ENCODE peak calls at places on chromosomes 1 and 21, in five cellular contexts. J is suprapubic skin, F is T-helper 17 cell, M is H54, G is fibroblast of pulmonary artery. E is an unnamed sample.

GRCh38 chr1:2213576-2214505 is 14.3 kb upstream of the SKI start:
- DNase-seq in G (peak), M (no peak), F (no peak), J (peak), E (no peak)

GRCh38 chr1:170620164-170620563 is 43.8 kb upstream of the PRRX1 start:
- DNase-seq in M (no peak), G (peak), J (no peak), F (no peak), E (no peak)

GRCh38 chr21:41715649-41716321 is 51.1 kb downstream of the RIPK4 start:
- DNase-seq in J (no peak), G (no peak), M (no peak), F (no peak), E (no peak)

GRCh38 chr1:228837817-228838716 is 102.8 kb downstream of the RHOU start:
- DNase-seq in M (peak), J (no peak), G (peak), F (no peak), E (no peak)

GRCh38 chr1:230087722-230088115 is 20.7 kb downstream of the GALNT2 start:
- DNase-seq in F (no peak), J (no peak), G (no peak), M (no peak), E (no peak)

GRCh38 chr1:12447849-12448312 is 170.1 kb downstream of the DHRS3 start:
- DNase-seq in M (no peak), G (no peak), F (no peak), J (no peak), E (no peak)

GRCh38 chr1:61238371-61238689 is 156.0 kb downstream of the NFIA start:
- DNase-seq in F (no peak), G (no peak), J (no peak), M (no peak), E (no peak)

GRCh38 chr1:104868794-104869193 is 1119.1 kb downstream of the AMY1C start:
- DNase-seq in G (no peak), J (no peak), F (no peak), M (no peak), E (no peak)

GRCh38 chr1:41371630-41372599 is 10.7 kb downstream of the FOXO6 start:
- DNase-seq in G (no peak), J (no peak), F (no peak), M (no peak), E (no peak)

GRCh38 chr1:32406629-32407111 is 12.4 kb upstream of the BSDC1 start:
- DNase-seq in F (no peak), J (peak), G (no peak), M (peak), E (no peak)

GRCh38 chr21:16569679-16570078 is 839.9 kb downstream of the USP25 start:
- DNase-seq in G (no peak), F (no peak), M (no peak), J (no peak), E (no peak)

GRCh38 chr1:43994794-43995790 is 3.7 kb downstream of the CCDC24 start:
- DNase-seq in M (peak), F (no peak), J (no peak), G (peak), E (no peak)

GRCh38 chr1:44636711-44637589 is 37.3 kb downstream of the TMEM53 start:
- DNase-seq in J (no peak), F (no peak), M (peak), G (no peak), E (no peak)

GRCh38 chr21:44515359-44516165 is 24.4 kb downstream of the KRTAP10-1 start:
- DNase-seq in J (no peak), G (no peak), M (no peak), F (no peak), E (no peak)

GRCh38 chr21:31158789-31159581 is 120.7 kb upstream of the KRTAP19-8 start:
- DNase-seq in M (no peak), F (no peak), J (no peak), G (peak), E (no peak)

GRCh38 chr1:26848499-26848898 is 14.4 kb upstream of the SFN start:
- DNase-seq in G (no peak), F (no peak), J (no peak), M (no peak), E (no peak)

GRCh38 chr1:15702722-15703550 is 18.8 kb downstream of the PLEKHM2 start:
- DNase-seq in M (peak), G (peak), F (no peak), J (no peak), E (no peak)

GRCh38 chr1:203126151-203126865 is 1.2 kb upstream of the ADORA1 start:
- DNase-seq in F (no peak), G (peak), M (no peak), J (peak), E (no peak)

GRCh38 chr21:34020005-34020847 is 53.2 kb upstream of the MRPS6 start:
- DNase-seq in J (no peak), M (no peak), F (no peak), G (no peak), E (peak)

GRCh38 chr1:231139125-231139649 is 22.7 kb upstream of the TRIM67 start:
- DNase-seq in F (no peak), J (no peak), G (peak), M (no peak), E (no peak)

GRCh38 chr1:35637401-35637809 is 3.9 kb downstream of the PSMB2 start:
- DNase-seq in G (peak), J (no peak), M (no peak), F (no peak), E (no peak)

GRCh38 chr1:11354893-11355593 is 82.0 kb downstream of the UBIAD1 start:
- DNase-seq in G (no peak), F (no peak), M (no peak), J (no peak), E (no peak)

GRCh38 chr1:81337226-81337625 is 463.5 kb upstream of the ADGRL2 start:
- DNase-seq in M (no peak), J (no peak), G (no peak), F (no peak), E (no peak)

GRCh38 chr1:201880928-201881571 is 7.6 kb upstream of the SHISA4 start:
- DNase-seq in G (no peak), F (no peak), M (no peak), J (no peak), E (no peak)

GRCh38 chr1:244768804-244769203 is 66.7 kb upstream of the COX20 start:
- DNase-seq in J (no peak), M (no peak), F (no peak), G (no peak), E (no peak)

GRCh38 chr1:247415423-247416361 is at the start of gene NLRP3:
- DNase-seq in J (no peak), G (no peak), F (peak), M (peak), E (peak)

GRCh38 chr1:228238007-228238406 is 30.2 kb downstream of the OBSCN start:
- DNase-seq in F (no peak), M (no peak), G (no peak), J (no peak), E (no peak)

GRCh38 chr1:237748192-237748591 is 142.5 kb downstream of the ZP4 start:
- DNase-seq in J (no peak), M (no peak), G (no peak), F (no peak), E (no peak)

GRCh38 chr21:42262826-42263225 is 43.9 kb downstream of the ABCG1 start:
- DNase-seq in G (peak), J (no peak), M (peak), F (no peak), E (no peak)

GRCh38 chr21:25025596-25025995 is 581.7 kb downstream of the MRPL39 start:
- DNase-seq in G (no peak), F (no peak), M (no peak), J (no peak), E (no peak)

GRCh38 chr1:184764483-184764882 is 9.8 kb upstream of the EDEM3 start:
- DNase-seq in M (no peak), J (no peak), G (no peak), F (no peak), E (no peak)

GRCh38 chr1:26305667-26306289 is 658 bp downstream of the UBXN11 start:
- DNase-seq in G (no peak), M (no peak), J (no peak), F (no peak), E (no peak)

GRCh38 chr1:235614442-235614954 is 35.1 kb downstream of the GNG4 start:
- DNase-seq in G (no peak), J (no peak), M (no peak), F (no peak), E (no peak)

GRCh38 chr1:174134000-174134659 is 25.2 kb upstream of the RABGAP1L start:
- DNase-seq in J (no peak), F (no peak), G (no peak), M (no peak), E (peak)

GRCh38 chr21:46024983-46025860 is 43.7 kb downstream of the COL6A1 start:
- DNase-seq in M (no peak), J (no peak), F (no peak), G (peak), E (no peak)

GRCh38 chr1:230917284-230918135 is 49.2 kb upstream of the C1orf198 start:
- DNase-seq in G (peak), J (no peak), M (peak), F (peak), E (peak)

GRCh38 chr1:217402301-217402700 is 228.6 kb downstream of the GPATCH2 start:
- DNase-seq in G (no peak), F (no peak), J (no peak), M (no peak), E (no peak)

GRCh38 chr1:184366992-184367391 is 19.8 kb upstream of the C1orf21 start:
- DNase-seq in F (no peak), G (peak), J (no peak), M (no peak), E (no peak)